ENCODE peak calls at places on chromosomes 1 and 21, in five cellular contexts. V is pancreas, M is OCI-LY7, S is HFF-Myc, L is ovary. D is an unnamed sample.
A peak's percentile ranks its signal among the peaks of the same experiment; 100 is the strongest.

GRCh38 chr1:172885411-172885810 is 165.3 kb downstream of the TNFSF18 start:
- DNase-seq in V (no peak), M (no peak), S (no peak), L (no peak), D (no peak)

GRCh38 chr1:110393286-110393685 is 2.5 kb upstream of the SLC16A4 start:
- DNase-seq in V (no peak), M (no peak), S (no peak), L (no peak), D (no peak)

GRCh38 chr1:227778401-227778947 is 37.0 kb upstream of the PRSS38 start:
- DNase-seq in V (no peak), M (no peak), S (no peak), L (peak; percentile 7), D (no peak)

GRCh38 chr1:8238141-8239038 is 79.5 kb upstream of the SLC45A1 start:
- DNase-seq in V (no peak), M (no peak), S (peak; percentile 88), L (no peak), D (no peak)

GRCh38 chr1:29708381-29708780 is 472.1 kb downstream of the PTPRU start:
- DNase-seq in V (no peak), M (no peak), S (no peak), L (no peak), D (no peak)

GRCh38 chr1:66140072-66140471 is 347.4 kb downstream of the PDE4B start:
- DNase-seq in V (no peak), M (no peak), S (no peak), L (no peak), D (peak; percentile 47)

GRCh38 chr1:107434379-107434728 is 293.5 kb downstream of the NTNG1 start:
- DNase-seq in V (no peak), M (peak; percentile 77), S (no peak), L (no peak), D (no peak)

GRCh38 chr1:30627994-30628393 is 95.4 kb downstream of the MATN1 start:
- DNase-seq in V (no peak), M (no peak), S (no peak), L (no peak), D (no peak)

GRCh38 chr1:110494522-110495406 is 24.2 kb downstream of the KCNA10 start:
- DNase-seq in V (no peak), M (no peak), S (no peak), L (no peak), D (no peak)

GRCh38 chr21:36773995-36774394 is 75.1 kb downstream of the SIM2 start:
- DNase-seq in V (no peak), M (no peak), S (no peak), L (no peak), D (no peak)

GRCh38 chr1:210949489-210949888 is 184.5 kb downstream of the KCNH1 start:
- DNase-seq in V (no peak), M (no peak), S (no peak), L (no peak), D (no peak)

GRCh38 chr21:45612096-45613019 is 31.2 kb upstream of the PCBP3 start:
- DNase-seq in V (no peak), M (no peak), S (no peak), L (peak; percentile 4), D (peak; percentile 26)

GRCh38 chr1:174700314-174700713 is 252.6 kb downstream of the GPR52 start:
- DNase-seq in V (no peak), M (no peak), S (no peak), L (no peak), D (no peak)

GRCh38 chr1:79004916-79005315 is 1.6 kb downstream of the ADGRL4 start:
- DNase-seq in V (no peak), M (no peak), S (no peak), L (no peak), D (no peak)

GRCh38 chr1:59015708-59016107 is 231.9 kb upstream of the JUN start:
- DNase-seq in V (no peak), M (no peak), S (peak; percentile 26), L (no peak), D (no peak)

GRCh38 chr1:222616535-222616934 is 1.4 kb upstream of the MIA3 start:
- DNase-seq in V (peak; percentile 14), M (no peak), S (peak; percentile 53), L (peak; percentile 58), D (no peak)

GRCh38 chr1:214451591-214451990 is 99.8 kb downstream of the PTPN14 start:
- DNase-seq in V (no peak), M (no peak), S (no peak), L (no peak), D (no peak)

GRCh38 chr1:164771568-164772350 is 212.8 kb downstream of the PBX1 start:
- DNase-seq in V (peak; percentile 43), M (no peak), S (no peak), L (no peak), D (no peak)

GRCh38 chr1:41613646-41614592 is 129.4 kb upstream of the EDN2 start:
- DNase-seq in V (no peak), M (no peak), S (no peak), L (no peak), D (no peak)

GRCh38 chr21:37220433-37220980 is 46.6 kb downstream of the VPS26C start:
- DNase-seq in V (no peak), M (no peak), S (no peak), L (peak; percentile 36), D (peak; percentile 23)

GRCh38 chr21:39850333-39850732 is 16.9 kb upstream of the PCP4 start:
- DNase-seq in V (no peak), M (no peak), S (no peak), L (no peak), D (no peak)

GRCh38 chr1:78716186-78716585 is 66.6 kb downstream of the IFI44 start:
- DNase-seq in V (no peak), M (no peak), S (no peak), L (no peak), D (no peak)

GRCh38 chr1:22676916-22677601 is 24.0 kb downstream of the C1QB start:
- DNase-seq in V (no peak), M (no peak), S (no peak), L (no peak), D (peak; percentile 30)

GRCh38 chr1:951364-951763 is 7.7 kb downstream of the NOC2L start:
- DNase-seq in V (no peak), M (no peak), S (no peak), L (no peak), D (no peak)

GRCh38 chr1:119974013-119974412 is 77.7 kb upstream of the ADAM30 start:
- DNase-seq in V (no peak), M (no peak), S (no peak), L (no peak), D (no peak)

GRCh38 chr21:18049461-18049860 is 195.2 kb upstream of the CHODL start:
- DNase-seq in V (no peak), M (no peak), S (no peak), L (no peak), D (no peak)

GRCh38 chr1:87325982-87326738 is 2.5 kb upstream of the LMO4 start:
- DNase-seq in V (no peak), M (peak; percentile 73), S (no peak), L (peak; percentile 42), D (peak; percentile 49)

GRCh38 chr1:1985375-1986050 is 18.1 kb downstream of the CFAP74 start:
- DNase-seq in V (no peak), M (no peak), S (no peak), L (no peak), D (no peak)

DNA sequence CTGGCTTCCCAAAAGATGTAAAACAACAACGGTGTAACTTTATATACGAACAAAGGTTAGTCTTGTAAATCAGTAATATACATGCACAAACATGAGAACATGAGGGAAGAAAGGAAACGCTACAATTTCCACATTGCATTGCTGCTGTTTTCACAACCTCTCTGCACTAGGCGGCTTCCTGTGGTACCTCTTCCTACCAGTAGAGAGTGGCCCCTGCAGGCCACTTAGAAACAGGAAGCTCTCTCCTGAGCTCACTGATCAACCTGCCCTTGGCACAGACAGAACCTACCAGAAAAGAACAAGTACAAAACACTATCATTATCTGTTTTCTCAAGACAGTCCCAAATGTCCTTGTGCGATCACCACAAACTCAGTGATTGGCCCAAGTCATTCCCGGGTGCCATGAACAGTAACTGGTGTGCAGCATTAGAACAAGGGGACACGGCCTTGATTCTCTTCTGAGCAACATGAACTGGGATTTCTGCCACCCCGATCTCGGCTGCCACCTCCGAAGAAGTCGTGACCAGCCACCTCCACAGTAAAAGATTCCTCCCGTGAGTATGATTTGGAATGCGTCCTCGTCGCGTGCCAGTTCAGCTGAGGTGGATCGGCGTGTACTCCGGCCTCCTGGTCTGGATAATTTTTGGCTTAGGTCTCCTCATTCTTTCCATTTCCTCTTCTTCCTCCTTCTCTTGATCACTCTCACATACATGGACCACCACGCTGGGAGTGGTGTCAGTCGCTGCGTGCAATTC is 5.7 kb upstream of the KCNE1 start:
- DNase-seq in V (no peak), M (peak; percentile 43), S (no peak), L (no peak), D (no peak)
- TF ChIP-seq CTCF in V (no peak), M (peak; percentile 60), S (peak; percentile 11), L (no peak), D (no peak)

DNA sequence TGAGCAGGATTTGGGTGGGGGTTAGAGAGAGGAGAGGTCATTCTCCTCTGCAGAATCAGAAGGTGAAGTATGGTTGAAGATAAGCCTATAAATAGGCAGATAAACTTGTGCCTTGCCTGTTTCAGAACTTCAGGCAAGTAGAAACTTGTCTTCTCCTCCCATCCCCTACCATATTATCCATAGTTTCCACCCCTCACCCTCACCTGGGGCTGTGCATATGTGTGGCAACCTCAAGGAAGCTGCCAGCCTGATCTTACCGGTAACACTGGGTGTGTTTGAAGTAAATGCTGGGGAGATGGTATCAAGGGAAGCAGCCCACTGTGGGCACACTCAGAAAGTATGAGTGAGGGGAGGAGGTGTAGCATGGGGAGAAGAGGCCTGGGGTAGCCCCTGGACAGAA is 14.5 kb downstream of the VANGL2 start:
- DNase-seq in V (no peak), M (no peak), S (no peak), L (no peak), D (no peak)
- TF ChIP-seq CTCF in V (no peak), M (no peak), S (no peak), L (no peak), D (no peak)

GRCh38 chr1:167207940-167208623 is 12.6 kb upstream of the POU2F1 start:
- DNase-seq in V (no peak), M (peak; percentile 28), S (no peak), L (no peak), D (no peak)
- TF ChIP-seq CTCF in V (no peak), M (peak; percentile 69), S (peak; percentile 21), L (no peak), D (no peak)

GRCh38 chr1:228818928-228819632 is 83.8 kb downstream of the RHOU start:
- DNase-seq in V (no peak), M (no peak), S (no peak), L (no peak), D (no peak)

GRCh38 chr1:228824377-228824776 is 89.1 kb downstream of the RHOU start:
- DNase-seq in V (no peak), M (no peak), S (no peak), L (no peak), D (no peak)

GRCh38 chr1:228818296-228818695 is 83.0 kb downstream of the RHOU start:
- DNase-seq in V (no peak), M (no peak), S (no peak), L (no peak), D (no peak)

GRCh38 chr1:228823200-228823599 is 87.9 kb downstream of the RHOU start:
- DNase-seq in V (no peak), M (no peak), S (no peak), L (no peak), D (no peak)

DNA sequence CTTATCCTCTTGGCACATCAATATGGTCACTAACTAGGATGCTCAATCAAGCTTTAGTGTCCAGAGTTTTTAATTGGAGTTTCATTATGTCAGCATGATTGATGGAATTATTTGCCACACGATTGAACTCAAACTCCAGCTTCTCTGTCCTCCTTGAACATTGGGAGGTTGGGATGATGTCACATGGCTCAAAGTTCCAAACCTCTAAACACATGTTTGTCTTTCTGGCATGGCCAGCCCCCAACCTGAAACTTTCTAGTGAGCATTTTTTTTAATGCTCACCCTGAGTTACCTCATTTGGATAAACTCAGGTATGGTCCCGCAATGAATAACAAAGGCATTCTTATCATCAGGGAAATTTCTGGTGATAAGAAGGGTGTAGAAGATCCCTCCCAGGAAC is 86.0 kb downstream of the RHOU start:
- DNase-seq in V (no peak), M (no peak), S (no peak), L (no peak), D (no peak)
- TF ChIP-seq CTCF in V (no peak), M (no peak), S (no peak), L (no peak), D (no peak)

D was measured in transverse colon.